ENCODE peak calls at places on chromosomes 3 and 15, in nine cellular contexts. E is gastrocnemius medialis, J is upper lobe of left lung, G is heart left ventricle, D is HCT116, H is HepG2, U is right lobe of liver, K is K562, V is body of pancreas. A is an unnamed sample.

GRCh38 chr3:132342183-132342582 is 25.0 kb downstream of the ACP3 start:
- ATAC-seq in E (no peak), J (no peak), G (no peak), D (peak), H (no peak), U (no peak), K (no peak), V (peak), A (no peak)

GRCh38 chr15:46408312-46408711 is 773.5 kb downstream of the SQOR start:
- ATAC-seq in E (no peak), J (no peak), G (no peak), D (no peak), H (no peak), U (no peak), K (no peak), V (no peak), A (no peak)

GRCh38 chr3:98812851-98813374 is 49.8 kb downstream of the ST3GAL6 start:
- ATAC-seq in E (peak), J (no peak), G (no peak), D (peak), H (peak), U (peak), K (peak), V (peak), A (no peak)

GRCh38 chr3:156291269-156292123 is 171.1 kb downstream of the KCNAB1 start:
- ATAC-seq in E (no peak), J (no peak), G (peak), D (no peak), H (no peak), U (peak), K (no peak), V (peak), A (peak)

GRCh38 chr15:67880651-67881182 is 40.9 kb upstream of the RNU6-1 start:
- ATAC-seq in E (no peak), J (no peak), G (peak), D (no peak), H (peak), U (no peak), K (no peak), V (no peak), A (no peak)

GRCh38 chr3:30400924-30401323 is 205.5 kb upstream of the TGFBR2 start:
- ATAC-seq in E (no peak), J (no peak), G (no peak), D (no peak), H (peak), U (peak), K (no peak), V (no peak), A (no peak)

GRCh38 chr3:194447161-194447560 is 39.6 kb downstream of the ATP13A3 start:
- ATAC-seq in E (no peak), J (no peak), G (no peak), D (no peak), H (peak), U (peak), K (peak), V (peak), A (no peak)

GRCh38 chr15:70240082-70240481 is 142.4 kb upstream of the TLE3 start:
- ATAC-seq in E (no peak), J (no peak), G (no peak), D (no peak), H (no peak), U (no peak), K (no peak), V (no peak), A (no peak)

GRCh38 chr3:168295027-168295426 is 199.3 kb upstream of the GOLIM4 start:
- ATAC-seq in E (no peak), J (no peak), G (no peak), D (no peak), H (no peak), U (no peak), K (no peak), V (no peak), A (no peak)

GRCh38 chr15:82919231-82919886 is 33.2 kb downstream of the HOMER2 start:
- ATAC-seq in E (no peak), J (no peak), G (peak), D (no peak), H (peak), U (peak), K (no peak), V (peak), A (peak)

GRCh38 chr3:37953995-37954394 is 36.6 kb upstream of the VILL start:
- ATAC-seq in E (no peak), J (no peak), G (no peak), D (no peak), H (no peak), U (no peak), K (no peak), V (no peak), A (no peak)

GRCh38 chr3:37056826-37057225 is 63.5 kb downstream of the MLH1 start:
- ATAC-seq in E (no peak), J (no peak), G (no peak), D (no peak), H (no peak), U (no peak), K (no peak), V (no peak), A (no peak)

GRCh38 chr15:45268135-45268534 is 16.1 kb downstream of the SLC28A2 start:
- ATAC-seq in E (no peak), J (no peak), G (no peak), D (peak), H (peak), U (peak), K (peak), V (peak), A (no peak)

GRCh38 chr15:83372434-83372873 is 74.7 kb upstream of the SH3GL3 start:
- ATAC-seq in E (no peak), J (no peak), G (peak), D (no peak), H (no peak), U (no peak), K (no peak), V (no peak), A (no peak)

GRCh38 chr3:101940521-101940992 is 91.2 kb downstream of the NFKBIZ start:
- ATAC-seq in E (no peak), J (peak), G (peak), D (no peak), H (no peak), U (peak), K (peak), V (peak), A (peak)

GRCh38 chr3:146128939-146129338 is 32.0 kb downstream of the PLOD2 start:
- ATAC-seq in E (no peak), J (no peak), G (no peak), D (no peak), H (no peak), U (no peak), K (no peak), V (no peak), A (no peak)

GRCh38 chr3:180467177-180467576 is 134.8 kb upstream of the TTC14 start:
- ATAC-seq in E (no peak), J (no peak), G (no peak), D (no peak), H (no peak), U (no peak), K (no peak), V (no peak), A (no peak)

GRCh38 chr3:40581166-40581565 is 56.4 kb downstream of the ZNF621 start:
- ATAC-seq in E (no peak), J (no peak), G (no peak), D (no peak), H (no peak), U (no peak), K (no peak), V (no peak), A (no peak)

GRCh38 chr3:148078659-148079058 is 619.0 kb upstream of the AGTR1 start:
- ATAC-seq in E (no peak), J (no peak), G (no peak), D (no peak), H (no peak), U (no peak), K (no peak), V (no peak), A (no peak)

GRCh38 chr3:163391407-163392181 is 1686.7 kb downstream of the SI start:
- ATAC-seq in E (no peak), J (no peak), G (no peak), D (no peak), H (no peak), U (no peak), K (no peak), V (no peak), A (no peak)

GRCh38 chr3:52931328-52931727 is 34.0 kb upstream of the STIMATE start:
- ATAC-seq in E (no peak), J (no peak), G (no peak), D (no peak), H (no peak), U (no peak), K (no peak), V (no peak), A (no peak)

GRCh38 chr15:83210619-83211018 is 3.0 kb upstream of the HDGFL3 start:
- ATAC-seq in E (no peak), J (no peak), G (no peak), D (no peak), H (no peak), U (no peak), K (no peak), V (peak), A (no peak)

GRCh38 chr15:67042490-67043181 is 22.8 kb upstream of the SMAD3 start:
- ATAC-seq in E (no peak), J (no peak), G (no peak), D (peak), H (peak), U (peak), K (no peak), V (no peak), A (no peak)

GRCh38 chr3:109224333-109224732 is 87.8 kb downstream of the C3orf85 start:
- ATAC-seq in E (no peak), J (peak), G (no peak), D (peak), H (peak), U (peak), K (peak), V (peak), A (no peak)

GRCh38 chr3:60542981-60543380 is 708.3 kb downstream of the FHIT start:
- ATAC-seq in E (no peak), J (no peak), G (no peak), D (no peak), H (no peak), U (no peak), K (peak), V (no peak), A (no peak)

GRCh38 chr15:77012868-77013267 is 17.9 kb downstream of the PSTPIP1 start:
- ATAC-seq in E (no peak), J (no peak), G (no peak), D (no peak), H (no peak), U (no peak), K (no peak), V (no peak), A (no peak)

GRCh38 chr3:50623840-50624474 is 7.0 kb downstream of the MAPKAPK3 start:
- ATAC-seq in E (no peak), J (no peak), G (peak), D (no peak), H (no peak), U (no peak), K (no peak), V (no peak), A (no peak)

GRCh38 chr3:70832035-70832795 is 519.8 kb upstream of the MDFIC2 start:
- ATAC-seq in E (peak), J (no peak), G (peak), D (no peak), H (no peak), U (no peak), K (no peak), V (peak), A (peak)

DNA sequence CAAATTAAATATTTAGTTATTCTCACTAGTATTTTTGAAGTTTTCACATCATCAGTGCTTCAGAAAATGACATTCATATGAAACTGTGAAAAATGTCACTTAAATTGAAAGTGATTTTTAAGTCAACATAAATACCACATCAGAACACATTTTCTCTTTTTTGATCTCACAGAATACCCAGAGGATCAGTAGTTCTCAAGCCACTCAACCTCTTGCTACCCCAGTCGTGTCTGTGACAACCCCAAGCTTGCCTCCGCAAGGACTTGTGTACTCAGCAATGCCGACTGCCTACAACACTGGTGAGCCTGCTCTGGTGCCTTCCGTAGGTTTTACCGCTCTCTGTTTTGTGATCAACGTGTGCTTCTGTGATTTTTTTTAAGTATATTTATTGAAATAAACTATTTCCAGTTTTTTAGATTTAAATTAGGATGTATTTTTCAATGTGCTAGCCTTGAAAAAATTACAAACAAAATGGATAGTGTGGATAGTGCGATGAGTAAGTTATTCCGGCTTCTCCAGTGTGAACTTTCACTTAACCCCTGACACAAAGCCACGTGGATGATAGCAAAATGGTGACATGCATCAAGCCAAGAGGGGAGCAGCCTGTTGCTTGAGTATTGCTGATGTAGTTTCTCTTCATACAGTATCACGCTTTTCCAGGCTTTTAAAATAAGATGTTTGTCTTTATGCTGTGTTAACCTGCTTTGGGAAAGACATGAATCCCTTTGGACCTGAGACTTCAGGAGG is 26.5 kb downstream of the LYSMD4 start:
- ATAC-seq in E (no peak), J (no peak), G (no peak), D (no peak), H (no peak), U (no peak), K (no peak), V (no peak), A (no peak)
- TF ChIP-seq POLR2A in E (no peak), J (no peak), G (no peak), D (no peak), H (no peak), U (no peak), K (no peak), V (no peak), A (no peak)

DNA sequence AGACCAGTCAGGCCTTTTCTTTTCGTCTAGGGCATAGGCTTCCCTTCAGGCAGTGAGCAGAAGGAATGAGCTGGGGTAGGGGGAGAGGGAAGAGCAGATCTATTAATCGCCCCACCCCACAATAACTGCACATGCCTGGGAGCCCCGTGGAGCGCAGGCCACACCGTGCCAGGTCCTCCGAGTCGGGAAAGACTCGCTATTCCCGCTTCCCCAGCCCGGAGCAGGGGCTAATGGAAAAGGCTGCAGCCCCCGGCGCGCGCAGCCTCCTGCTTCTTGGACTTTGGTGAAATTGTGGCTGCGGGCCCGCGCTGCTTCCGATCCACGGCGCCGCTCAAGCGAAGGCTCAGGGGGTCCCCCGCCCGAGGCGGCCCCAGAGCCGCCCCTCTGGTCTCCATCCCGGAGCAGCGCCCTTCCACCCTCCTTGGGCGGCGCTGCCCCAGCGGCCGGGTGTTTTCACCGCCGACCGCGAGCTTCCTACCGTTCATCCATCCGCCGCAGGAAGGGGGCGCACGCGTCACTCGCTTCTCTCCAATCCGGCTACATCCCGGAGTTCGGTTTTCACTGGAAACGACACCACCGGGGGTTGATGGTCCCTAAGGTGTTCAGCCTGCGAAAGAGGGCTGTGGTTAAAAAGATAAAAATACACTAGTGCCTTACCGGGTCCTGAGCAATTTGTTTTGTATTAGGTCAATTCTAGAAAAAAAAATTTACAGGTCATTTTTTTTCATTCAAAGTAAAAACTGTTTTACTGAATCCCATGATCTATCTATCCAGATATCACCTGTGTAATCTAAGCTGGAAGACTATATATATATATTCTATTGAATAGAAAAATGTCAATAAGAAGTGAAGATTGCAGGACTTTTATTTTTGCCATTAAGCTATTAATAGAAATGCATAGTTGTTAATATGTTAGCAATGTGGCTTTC is 4.4 kb upstream of the SYNM start:
- ATAC-seq in E (no peak), J (no peak), G (peak), D (peak), H (peak), U (peak), K (peak), V (peak), A (peak)
- TF ChIP-seq POLR2A in E (peak), J (no peak), G (no peak), D (no peak), H (no peak), U (no peak), K (no peak), V (no peak), A (peak)

DNA sequence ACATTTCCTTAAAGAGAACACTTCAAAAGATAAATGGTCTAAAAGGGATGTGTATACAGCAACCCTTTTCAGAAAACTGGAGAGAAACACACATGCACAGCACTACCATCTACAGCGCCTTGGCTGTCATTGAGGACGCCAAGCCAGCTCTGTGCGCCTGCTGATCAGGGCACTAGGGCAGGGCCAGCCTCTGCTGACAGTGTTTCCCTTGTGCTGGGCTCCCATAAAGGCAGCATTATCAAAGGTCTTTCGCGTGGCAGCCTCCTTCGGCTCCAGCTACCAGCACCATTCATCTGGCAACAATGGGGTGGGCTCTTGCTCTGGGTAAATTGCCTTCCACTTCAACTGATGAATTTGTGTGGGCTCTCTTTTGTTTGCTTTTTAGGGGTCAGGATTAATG is 53.4 kb downstream of the LDHAL6B start:
- ATAC-seq in E (no peak), J (peak), G (no peak), D (no peak), H (no peak), U (no peak), K (no peak), V (no peak), A (no peak)
- TF ChIP-seq POLR2A in E (no peak), J (no peak), G (no peak), D (no peak), H (no peak), U (no peak), K (no peak), V (no peak), A (no peak)

DNA sequence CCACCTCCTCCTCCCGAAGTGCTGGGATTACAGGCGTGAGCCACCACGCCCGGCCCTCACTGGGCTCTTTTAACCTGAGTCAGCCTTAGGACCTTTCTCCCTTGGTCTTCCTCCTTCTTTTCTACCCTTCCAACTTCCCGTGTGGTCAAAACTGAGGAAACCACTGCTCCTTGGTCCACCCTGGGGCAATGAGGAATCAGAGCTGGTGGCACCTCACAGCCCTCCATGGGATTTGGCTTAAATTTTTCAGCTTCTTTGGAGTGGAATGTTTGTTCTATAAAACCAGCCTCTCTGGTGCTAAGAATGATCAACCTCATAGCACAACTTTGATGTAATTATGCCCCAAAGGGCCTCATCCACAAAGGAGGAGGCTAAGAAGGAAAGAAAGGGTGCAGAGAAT is 76.6 kb upstream of the CFAP20DC start:
- ATAC-seq in E (no peak), J (no peak), G (no peak), D (no peak), H (no peak), U (no peak), K (no peak), V (no peak), A (no peak)
- TF ChIP-seq POLR2A in E (no peak), J (no peak), G (no peak), D (no peak), H (no peak), U (no peak), K (no peak), V (no peak), A (no peak)

GRCh38 chr15:80823995-80824394 is 44.8 kb downstream of the CEMIP start:
- ATAC-seq in E (no peak), J (no peak), G (no peak), D (no peak), H (no peak), U (no peak), K (no peak), V (no peak), A (no peak)
- TF ChIP-seq POLR2A in E (no peak), J (no peak), G (no peak), D (no peak), H (no peak), U (no peak), K (no peak), V (no peak), A (no peak)

GRCh38 chr15:42160110-42160509 is 3.7 kb upstream of the PLA2G4F start:
- ATAC-seq in E (no peak), J (peak), G (no peak), D (no peak), H (no peak), U (no peak), K (no peak), V (no peak), A (no peak)

GRCh38 chr15:42159381-42160015 is 3.1 kb upstream of the PLA2G4F start:
- ATAC-seq in E (peak), J (peak), G (peak), D (no peak), H (no peak), U (no peak), K (no peak), V (no peak), A (peak)

GRCh38 chr15:42157981-42158765 is 1.7 kb upstream of the PLA2G4F start:
- ATAC-seq in E (peak), J (no peak), G (no peak), D (no peak), H (no peak), U (no peak), K (peak), V (no peak), A (no peak)

GRCh38 chr15:42157381-42157780 is 945 bp upstream of the PLA2G4F start:
- ATAC-seq in E (no peak), J (no peak), G (no peak), D (no peak), H (no peak), U (no peak), K (no peak), V (no peak), A (no peak)

GRCh38 chr15:42158941-42159340 is 2.5 kb upstream of the PLA2G4F start:
- ATAC-seq in E (no peak), J (no peak), G (no peak), D (no peak), H (no peak), U (no peak), K (no peak), V (no peak), A (no peak)
- TF ChIP-seq POLR2A in E (no peak), J (no peak), G (no peak), D (no peak), H (no peak), U (no peak), K (no peak), V (no peak), A (no peak)

DNA sequence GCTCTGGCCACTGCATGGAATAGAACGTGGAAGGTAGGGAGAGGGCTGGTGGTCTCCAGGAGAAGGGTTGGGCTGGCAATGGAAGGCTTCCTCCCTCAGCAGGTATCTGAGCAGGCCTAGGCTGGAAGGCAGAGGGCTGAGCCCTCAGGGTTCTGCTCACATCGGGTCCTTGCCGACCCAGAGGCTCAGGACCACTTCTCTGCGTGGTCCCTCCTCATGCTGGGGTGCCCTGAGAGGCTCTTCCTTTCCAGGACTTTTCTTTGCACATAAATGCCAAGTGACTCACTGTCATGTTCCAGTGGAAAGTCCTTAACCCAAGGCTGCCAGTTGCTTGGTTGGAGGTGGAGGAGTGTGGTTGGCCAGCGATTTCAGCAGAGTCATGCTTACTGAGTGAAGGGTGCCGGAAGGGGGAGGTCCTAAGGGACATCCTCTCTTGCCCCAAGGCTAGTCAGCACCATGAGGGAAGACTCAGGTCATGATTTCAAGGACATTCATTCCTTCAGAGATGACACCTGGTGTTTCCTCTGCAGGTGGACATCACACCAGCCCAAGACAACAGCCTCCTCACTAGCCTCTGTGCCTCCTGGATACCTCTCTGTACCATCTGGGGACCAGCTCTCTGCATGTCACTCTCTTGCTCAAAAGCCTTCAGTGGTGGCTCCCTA is 8.2 kb downstream of the SLC6A6 start:
- ATAC-seq in E (peak), J (peak), G (peak), D (peak), H (no peak), U (peak), K (peak), V (no peak), A (peak)
- TF ChIP-seq POLR2A in E (peak), J (peak), G (no peak), D (no peak), H (no peak), U (no peak), K (peak), V (no peak), A (no peak)

A was measured in gastroesophageal sphincter.